ENCODE peak calls at places on chromosomes 16 and 17, in ten cellular contexts. One of them, this sample, is unnamed.

GRCh38 chr17:43366809-43367587 is 31.8 kb upstream of the ARL4D start:
- DNase-seq in activated CD8-positive, alpha-beta memory T cell treated with anti-CD3 and anti-CD28 coated beads, Interleukin-2, amount 10 ng/mL, durations not matched to agents 7 days and 5 days: peak
- DNase-seq in tibial nerve: no peak
- DNase-seq in hypothalamus: no peak
- DNase-seq in kidney: peak
- DNase-seq in RWPE1: no peak
- DNase-seq in activated T-cell treated with anti-CD3 and anti-CD28 coated beads for 1 hour: no peak
- DNase-seq in activated effector memory CD4-positive, alpha-beta T cell treated with Interleukin-2 at 50 U/mL for 16 hours: no peak
- DNase-seq in HEK293T: no peak
- DNase-seq in AG10803: peak
- DNase-seq in this sample: no peak

GRCh38 chr17:59899099-59899498 is 6.2 kb downstream of the RPS6KB1 start:
- DNase-seq in tibial nerve: no peak
- DNase-seq in HEK293T: no peak
- DNase-seq in activated CD8-positive, alpha-beta memory T cell treated with anti-CD3 and anti-CD28 coated beads, Interleukin-2, amount 10 ng/mL, durations not matched to agents 7 days and 5 days: no peak
- DNase-seq in AG10803: peak
- DNase-seq in activated effector memory CD4-positive, alpha-beta T cell treated with Interleukin-2 at 50 U/mL for 16 hours: no peak
- DNase-seq in RWPE1: peak
- DNase-seq in kidney: no peak
- DNase-seq in activated T-cell treated with anti-CD3 and anti-CD28 coated beads for 1 hour: no peak
- DNase-seq in hypothalamus: no peak
- DNase-seq in this sample: no peak

GRCh38 chr17:10217916-10218315 is 19.5 kb upstream of the GAS7 start:
- DNase-seq in activated effector memory CD4-positive, alpha-beta T cell treated with Interleukin-2 at 50 U/mL for 16 hours: no peak
- DNase-seq in activated T-cell treated with anti-CD3 and anti-CD28 coated beads for 1 hour: no peak
- DNase-seq in tibial nerve: no peak
- DNase-seq in hypothalamus: no peak
- DNase-seq in RWPE1: no peak
- DNase-seq in activated CD8-positive, alpha-beta memory T cell treated with anti-CD3 and anti-CD28 coated beads, Interleukin-2, amount 10 ng/mL, durations not matched to agents 7 days and 5 days: no peak
- DNase-seq in HEK293T: no peak
- DNase-seq in kidney: no peak
- DNase-seq in AG10803: peak
- DNase-seq in this sample: no peak

GRCh38 chr17:46870116-46870803 is 18.9 kb downstream of the WNT9B start:
- DNase-seq in tibial nerve: no peak
- DNase-seq in activated T-cell treated with anti-CD3 and anti-CD28 coated beads for 1 hour: no peak
- DNase-seq in activated CD8-positive, alpha-beta memory T cell treated with anti-CD3 and anti-CD28 coated beads, Interleukin-2, amount 10 ng/mL, durations not matched to agents 7 days and 5 days: no peak
- DNase-seq in activated effector memory CD4-positive, alpha-beta T cell treated with Interleukin-2 at 50 U/mL for 16 hours: no peak
- DNase-seq in kidney: peak
- DNase-seq in HEK293T: no peak
- DNase-seq in AG10803: no peak
- DNase-seq in hypothalamus: no peak
- DNase-seq in RWPE1: no peak
- DNase-seq in this sample: no peak

GRCh38 chr17:76538281-76538931 is 897 bp upstream of the CYGB start:
- DNase-seq in activated CD8-positive, alpha-beta memory T cell treated with anti-CD3 and anti-CD28 coated beads, Interleukin-2, amount 10 ng/mL, durations not matched to agents 7 days and 5 days: no peak
- DNase-seq in HEK293T: no peak
- DNase-seq in RWPE1: no peak
- DNase-seq in activated effector memory CD4-positive, alpha-beta T cell treated with Interleukin-2 at 50 U/mL for 16 hours: no peak
- DNase-seq in kidney: peak
- DNase-seq in hypothalamus: no peak
- DNase-seq in AG10803: no peak
- DNase-seq in tibial nerve: no peak
- DNase-seq in activated T-cell treated with anti-CD3 and anti-CD28 coated beads for 1 hour: no peak
- DNase-seq in this sample: peak

GRCh38 chr17:292531-293382 is 59.9 kb downstream of the RPH3AL start:
- DNase-seq in activated T-cell treated with anti-CD3 and anti-CD28 coated beads for 1 hour: no peak
- DNase-seq in tibial nerve: no peak
- DNase-seq in RWPE1: no peak
- DNase-seq in kidney: peak
- DNase-seq in AG10803: no peak
- DNase-seq in hypothalamus: no peak
- DNase-seq in activated CD8-positive, alpha-beta memory T cell treated with anti-CD3 and anti-CD28 coated beads, Interleukin-2, amount 10 ng/mL, durations not matched to agents 7 days and 5 days: no peak
- DNase-seq in activated effector memory CD4-positive, alpha-beta T cell treated with Interleukin-2 at 50 U/mL for 16 hours: no peak
- DNase-seq in HEK293T: no peak
- DNase-seq in this sample: peak

GRCh38 chr17:46771601-46772012 is 46.9 kb downstream of the WNT3 start:
- DNase-seq in kidney: no peak
- DNase-seq in activated T-cell treated with anti-CD3 and anti-CD28 coated beads for 1 hour: no peak
- DNase-seq in RWPE1: no peak
- DNase-seq in AG10803: peak
- DNase-seq in hypothalamus: no peak
- DNase-seq in HEK293T: peak
- DNase-seq in activated effector memory CD4-positive, alpha-beta T cell treated with Interleukin-2 at 50 U/mL for 16 hours: no peak
- DNase-seq in activated CD8-positive, alpha-beta memory T cell treated with anti-CD3 and anti-CD28 coated beads, Interleukin-2, amount 10 ng/mL, durations not matched to agents 7 days and 5 days: no peak
- DNase-seq in tibial nerve: no peak
- DNase-seq in this sample: no peak

GRCh38 chr16:30368122-30368791 is 2.0 kb downstream of the TBC1D10B start:
- DNase-seq in kidney: no peak
- DNase-seq in HEK293T: no peak
- DNase-seq in activated CD8-positive, alpha-beta memory T cell treated with anti-CD3 and anti-CD28 coated beads, Interleukin-2, amount 10 ng/mL, durations not matched to agents 7 days and 5 days: no peak
- DNase-seq in RWPE1: peak
- DNase-seq in tibial nerve: no peak
- DNase-seq in AG10803: peak
- DNase-seq in activated T-cell treated with anti-CD3 and anti-CD28 coated beads for 1 hour: no peak
- DNase-seq in hypothalamus: no peak
- DNase-seq in activated effector memory CD4-positive, alpha-beta T cell treated with Interleukin-2 at 50 U/mL for 16 hours: no peak
- DNase-seq in this sample: no peak

GRCh38 chr17:14903810-14904209 is 361.3 kb downstream of the PMP22 start:
- DNase-seq in activated CD8-positive, alpha-beta memory T cell treated with anti-CD3 and anti-CD28 coated beads, Interleukin-2, amount 10 ng/mL, durations not matched to agents 7 days and 5 days: no peak
- DNase-seq in hypothalamus: no peak
- DNase-seq in tibial nerve: no peak
- DNase-seq in activated T-cell treated with anti-CD3 and anti-CD28 coated beads for 1 hour: no peak
- DNase-seq in RWPE1: no peak
- DNase-seq in kidney: no peak
- DNase-seq in AG10803: peak
- DNase-seq in HEK293T: no peak
- DNase-seq in activated effector memory CD4-positive, alpha-beta T cell treated with Interleukin-2 at 50 U/mL for 16 hours: no peak
- DNase-seq in this sample: no peak

GRCh38 chr16:70670175-70670574 is 15.7 kb downstream of the MTSS2 start:
- DNase-seq in activated T-cell treated with anti-CD3 and anti-CD28 coated beads for 1 hour: no peak
- DNase-seq in activated effector memory CD4-positive, alpha-beta T cell treated with Interleukin-2 at 50 U/mL for 16 hours: no peak
- DNase-seq in tibial nerve: no peak
- DNase-seq in hypothalamus: no peak
- DNase-seq in kidney: no peak
- DNase-seq in HEK293T: no peak
- DNase-seq in activated CD8-positive, alpha-beta memory T cell treated with anti-CD3 and anti-CD28 coated beads, Interleukin-2, amount 10 ng/mL, durations not matched to agents 7 days and 5 days: no peak
- DNase-seq in AG10803: no peak
- DNase-seq in RWPE1: no peak
- DNase-seq in this sample: no peak

GRCh38 chr16:11092788-11093577 is 148.6 kb downstream of the CLEC16A start:
- DNase-seq in HEK293T: no peak
- DNase-seq in activated T-cell treated with anti-CD3 and anti-CD28 coated beads for 1 hour: no peak
- DNase-seq in activated effector memory CD4-positive, alpha-beta T cell treated with Interleukin-2 at 50 U/mL for 16 hours: no peak
- DNase-seq in activated CD8-positive, alpha-beta memory T cell treated with anti-CD3 and anti-CD28 coated beads, Interleukin-2, amount 10 ng/mL, durations not matched to agents 7 days and 5 days: no peak
- DNase-seq in RWPE1: no peak
- DNase-seq in hypothalamus: no peak
- DNase-seq in tibial nerve: no peak
- DNase-seq in kidney: no peak
- DNase-seq in AG10803: no peak
- DNase-seq in this sample: no peak

GRCh38 chr16:89279666-89280481 is 62.4 kb downstream of the ZNF778 start:
- DNase-seq in kidney: no peak
- DNase-seq in RWPE1: no peak
- DNase-seq in tibial nerve: no peak
- DNase-seq in activated CD8-positive, alpha-beta memory T cell treated with anti-CD3 and anti-CD28 coated beads, Interleukin-2, amount 10 ng/mL, durations not matched to agents 7 days and 5 days: no peak
- DNase-seq in AG10803: no peak
- DNase-seq in activated effector memory CD4-positive, alpha-beta T cell treated with Interleukin-2 at 50 U/mL for 16 hours: no peak
- DNase-seq in HEK293T: no peak
- DNase-seq in hypothalamus: no peak
- DNase-seq in activated T-cell treated with anti-CD3 and anti-CD28 coated beads for 1 hour: no peak
- DNase-seq in this sample: no peak

GRCh38 chr16:30374538-30374937 is at the start of gene MYL11:
- DNase-seq in HEK293T: no peak
- DNase-seq in kidney: no peak
- DNase-seq in RWPE1: no peak
- DNase-seq in hypothalamus: no peak
- DNase-seq in tibial nerve: no peak
- DNase-seq in AG10803: no peak
- DNase-seq in activated effector memory CD4-positive, alpha-beta T cell treated with Interleukin-2 at 50 U/mL for 16 hours: no peak
- DNase-seq in activated T-cell treated with anti-CD3 and anti-CD28 coated beads for 1 hour: no peak
- DNase-seq in activated CD8-positive, alpha-beta memory T cell treated with anti-CD3 and anti-CD28 coated beads, Interleukin-2, amount 10 ng/mL, durations not matched to agents 7 days and 5 days: no peak
- DNase-seq in this sample: no peak

GRCh38 chr16:87060026-87060986 is 256.9 kb downstream of the C16orf95 start:
- DNase-seq in kidney: no peak
- DNase-seq in HEK293T: no peak
- DNase-seq in activated effector memory CD4-positive, alpha-beta T cell treated with Interleukin-2 at 50 U/mL for 16 hours: no peak
- DNase-seq in activated CD8-positive, alpha-beta memory T cell treated with anti-CD3 and anti-CD28 coated beads, Interleukin-2, amount 10 ng/mL, durations not matched to agents 7 days and 5 days: no peak
- DNase-seq in tibial nerve: no peak
- DNase-seq in activated T-cell treated with anti-CD3 and anti-CD28 coated beads for 1 hour: no peak
- DNase-seq in hypothalamus: no peak
- DNase-seq in AG10803: peak
- DNase-seq in RWPE1: no peak
- DNase-seq in this sample: no peak

GRCh38 chr17:81245024-81245664 is 6.0 kb downstream of the NDUFAF8 start:
- DNase-seq in tibial nerve: no peak
- DNase-seq in activated CD8-positive, alpha-beta memory T cell treated with anti-CD3 and anti-CD28 coated beads, Interleukin-2, amount 10 ng/mL, durations not matched to agents 7 days and 5 days: no peak
- DNase-seq in hypothalamus: no peak
- DNase-seq in AG10803: no peak
- DNase-seq in kidney: peak
- DNase-seq in RWPE1: no peak
- DNase-seq in activated T-cell treated with anti-CD3 and anti-CD28 coated beads for 1 hour: no peak
- DNase-seq in HEK293T: no peak
- DNase-seq in activated effector memory CD4-positive, alpha-beta T cell treated with Interleukin-2 at 50 U/mL for 16 hours: no peak
- DNase-seq in this sample: peak

GRCh38 chr16:67917140-67917851 is 14.4 kb downstream of the CTRL start:
- DNase-seq in HEK293T: no peak
- DNase-seq in kidney: no peak
- DNase-seq in AG10803: peak
- DNase-seq in hypothalamus: peak
- DNase-seq in tibial nerve: no peak
- DNase-seq in activated CD8-positive, alpha-beta memory T cell treated with anti-CD3 and anti-CD28 coated beads, Interleukin-2, amount 10 ng/mL, durations not matched to agents 7 days and 5 days: no peak
- DNase-seq in RWPE1: no peak
- DNase-seq in activated T-cell treated with anti-CD3 and anti-CD28 coated beads for 1 hour: no peak
- DNase-seq in activated effector memory CD4-positive, alpha-beta T cell treated with Interleukin-2 at 50 U/mL for 16 hours: no peak
- DNase-seq in this sample: no peak

GRCh38 chr16:1997591-1998359 is 8.0 kb downstream of the SYNGR3 start:
- DNase-seq in kidney: no peak
- DNase-seq in hypothalamus: no peak
- DNase-seq in RWPE1: no peak
- DNase-seq in activated effector memory CD4-positive, alpha-beta T cell treated with Interleukin-2 at 50 U/mL for 16 hours: no peak
- DNase-seq in tibial nerve: no peak
- DNase-seq in HEK293T: no peak
- DNase-seq in AG10803: peak
- DNase-seq in activated T-cell treated with anti-CD3 and anti-CD28 coated beads for 1 hour: no peak
- DNase-seq in activated CD8-positive, alpha-beta memory T cell treated with anti-CD3 and anti-CD28 coated beads, Interleukin-2, amount 10 ng/mL, durations not matched to agents 7 days and 5 days: no peak
- DNase-seq in this sample: peak

GRCh38 chr17:65314212-65314611 is 177.0 kb downstream of the RGS9 start:
- DNase-seq in hypothalamus: no peak
- DNase-seq in activated T-cell treated with anti-CD3 and anti-CD28 coated beads for 1 hour: no peak
- DNase-seq in tibial nerve: no peak
- DNase-seq in RWPE1: no peak
- DNase-seq in AG10803: no peak
- DNase-seq in activated CD8-positive, alpha-beta memory T cell treated with anti-CD3 and anti-CD28 coated beads, Interleukin-2, amount 10 ng/mL, durations not matched to agents 7 days and 5 days: peak
- DNase-seq in kidney: no peak
- DNase-seq in activated effector memory CD4-positive, alpha-beta T cell treated with Interleukin-2 at 50 U/mL for 16 hours: no peak
- DNase-seq in HEK293T: no peak
- DNase-seq in this sample: no peak

GRCh38 chr16:7374614-7375174 is 42.0 kb downstream of the RBFOX1 start:
- DNase-seq in kidney: no peak
- DNase-seq in RWPE1: no peak
- DNase-seq in activated T-cell treated with anti-CD3 and anti-CD28 coated beads for 1 hour: no peak
- DNase-seq in AG10803: no peak
- DNase-seq in tibial nerve: no peak
- DNase-seq in HEK293T: no peak
- DNase-seq in activated effector memory CD4-positive, alpha-beta T cell treated with Interleukin-2 at 50 U/mL for 16 hours: no peak
- DNase-seq in activated CD8-positive, alpha-beta memory T cell treated with anti-CD3 and anti-CD28 coated beads, Interleukin-2, amount 10 ng/mL, durations not matched to agents 7 days and 5 days: no peak
- DNase-seq in hypothalamus: no peak
- DNase-seq in this sample: no peak

GRCh38 chr17:40432864-40433528 is 10.3 kb upstream of the IGFBP4 start:
- DNase-seq in activated CD8-positive, alpha-beta memory T cell treated with anti-CD3 and anti-CD28 coated beads, Interleukin-2, amount 10 ng/mL, durations not matched to agents 7 days and 5 days: peak
- DNase-seq in activated effector memory CD4-positive, alpha-beta T cell treated with Interleukin-2 at 50 U/mL for 16 hours: no peak
- DNase-seq in tibial nerve: no peak
- DNase-seq in HEK293T: no peak
- DNase-seq in hypothalamus: no peak
- DNase-seq in AG10803: peak
- DNase-seq in kidney: peak
- DNase-seq in RWPE1: no peak
- DNase-seq in activated T-cell treated with anti-CD3 and anti-CD28 coated beads for 1 hour: no peak
- DNase-seq in this sample: peak

GRCh38 chr17:8158267-8159031 is 4.3 kb downstream of the VAMP2 start:
- DNase-seq in RWPE1: peak
- DNase-seq in activated T-cell treated with anti-CD3 and anti-CD28 coated beads for 1 hour: peak
- DNase-seq in AG10803: peak
- DNase-seq in tibial nerve: peak
- DNase-seq in kidney: peak
- DNase-seq in hypothalamus: peak
- DNase-seq in HEK293T: peak
- DNase-seq in activated effector memory CD4-positive, alpha-beta T cell treated with Interleukin-2 at 50 U/mL for 16 hours: peak
- DNase-seq in activated CD8-positive, alpha-beta memory T cell treated with anti-CD3 and anti-CD28 coated beads, Interleukin-2, amount 10 ng/mL, durations not matched to agents 7 days and 5 days: peak
- DNase-seq in this sample: peak

GRCh38 chr17:45925311-45925710 is 31.0 kb downstream of the MAPT start:
- DNase-seq in HEK293T: no peak
- DNase-seq in RWPE1: no peak
- DNase-seq in AG10803: no peak
- DNase-seq in hypothalamus: no peak
- DNase-seq in activated T-cell treated with anti-CD3 and anti-CD28 coated beads for 1 hour: no peak
- DNase-seq in tibial nerve: no peak
- DNase-seq in activated effector memory CD4-positive, alpha-beta T cell treated with Interleukin-2 at 50 U/mL for 16 hours: no peak
- DNase-seq in kidney: no peak
- DNase-seq in activated CD8-positive, alpha-beta memory T cell treated with anti-CD3 and anti-CD28 coated beads, Interleukin-2, amount 10 ng/mL, durations not matched to agents 7 days and 5 days: no peak
- DNase-seq in this sample: no peak

GRCh38 chr17:42577140-42577531 is 393 bp downstream of the PSMC3IP start:
- DNase-seq in RWPE1: no peak
- DNase-seq in tibial nerve: no peak
- DNase-seq in activated T-cell treated with anti-CD3 and anti-CD28 coated beads for 1 hour: no peak
- DNase-seq in AG10803: no peak
- DNase-seq in hypothalamus: no peak
- DNase-seq in HEK293T: no peak
- DNase-seq in activated CD8-positive, alpha-beta memory T cell treated with anti-CD3 and anti-CD28 coated beads, Interleukin-2, amount 10 ng/mL, durations not matched to agents 7 days and 5 days: no peak
- DNase-seq in activated effector memory CD4-positive, alpha-beta T cell treated with Interleukin-2 at 50 U/mL for 16 hours: no peak
- DNase-seq in kidney: no peak
- DNase-seq in this sample: no peak

GRCh38 chr16:81752225-81752875 is 26.7 kb upstream of the PLCG2 start:
- DNase-seq in RWPE1: no peak
- DNase-seq in HEK293T: no peak
- DNase-seq in tibial nerve: no peak
- DNase-seq in AG10803: peak
- DNase-seq in activated effector memory CD4-positive, alpha-beta T cell treated with Interleukin-2 at 50 U/mL for 16 hours: no peak
- DNase-seq in activated CD8-positive, alpha-beta memory T cell treated with anti-CD3 and anti-CD28 coated beads, Interleukin-2, amount 10 ng/mL, durations not matched to agents 7 days and 5 days: no peak
- DNase-seq in activated T-cell treated with anti-CD3 and anti-CD28 coated beads for 1 hour: no peak
- DNase-seq in kidney: peak
- DNase-seq in hypothalamus: no peak
- DNase-seq in this sample: peak

GRCh38 chr17:31678431-31678830 is 180.6 kb downstream of the COPRS start:
- DNase-seq in hypothalamus: no peak
- DNase-seq in tibial nerve: no peak
- DNase-seq in RWPE1: peak
- DNase-seq in kidney: no peak
- DNase-seq in activated effector memory CD4-positive, alpha-beta T cell treated with Interleukin-2 at 50 U/mL for 16 hours: no peak
- DNase-seq in AG10803: peak
- DNase-seq in activated CD8-positive, alpha-beta memory T cell treated with anti-CD3 and anti-CD28 coated beads, Interleukin-2, amount 10 ng/mL, durations not matched to agents 7 days and 5 days: no peak
- DNase-seq in activated T-cell treated with anti-CD3 and anti-CD28 coated beads for 1 hour: no peak
- DNase-seq in HEK293T: no peak
- DNase-seq in this sample: no peak

GRCh38 chr16:50335198-50335958 is 33.4 kb downstream of the BRD7 start:
- DNase-seq in RWPE1: no peak
- DNase-seq in AG10803: no peak
- DNase-seq in HEK293T: no peak
- DNase-seq in activated effector memory CD4-positive, alpha-beta T cell treated with Interleukin-2 at 50 U/mL for 16 hours: no peak
- DNase-seq in hypothalamus: no peak
- DNase-seq in activated T-cell treated with anti-CD3 and anti-CD28 coated beads for 1 hour: no peak
- DNase-seq in tibial nerve: no peak
- DNase-seq in kidney: no peak
- DNase-seq in activated CD8-positive, alpha-beta memory T cell treated with anti-CD3 and anti-CD28 coated beads, Interleukin-2, amount 10 ng/mL, durations not matched to agents 7 days and 5 days: no peak
- DNase-seq in this sample: no peak

GRCh38 chr17:2138318-2138717 is 83.4 kb downstream of the HIC1 start:
- DNase-seq in tibial nerve: no peak
- DNase-seq in RWPE1: no peak
- DNase-seq in activated effector memory CD4-positive, alpha-beta T cell treated with Interleukin-2 at 50 U/mL for 16 hours: no peak
- DNase-seq in hypothalamus: no peak
- DNase-seq in activated CD8-positive, alpha-beta memory T cell treated with anti-CD3 and anti-CD28 coated beads, Interleukin-2, amount 10 ng/mL, durations not matched to agents 7 days and 5 days: peak
- DNase-seq in AG10803: peak
- DNase-seq in activated T-cell treated with anti-CD3 and anti-CD28 coated beads for 1 hour: peak
- DNase-seq in kidney: no peak
- DNase-seq in HEK293T: peak
- DNase-seq in this sample: no peak

GRCh38 chr17:74393323-74393942 is 26.1 kb downstream of the GPR142 start:
- DNase-seq in activated T-cell treated with anti-CD3 and anti-CD28 coated beads for 1 hour: no peak
- DNase-seq in HEK293T: no peak
- DNase-seq in AG10803: no peak
- DNase-seq in activated effector memory CD4-positive, alpha-beta T cell treated with Interleukin-2 at 50 U/mL for 16 hours: no peak
- DNase-seq in hypothalamus: no peak
- DNase-seq in tibial nerve: no peak
- DNase-seq in RWPE1: no peak
- DNase-seq in activated CD8-positive, alpha-beta memory T cell treated with anti-CD3 and anti-CD28 coated beads, Interleukin-2, amount 10 ng/mL, durations not matched to agents 7 days and 5 days: no peak
- DNase-seq in kidney: no peak
- DNase-seq in this sample: no peak